ENCODE peak calls at places on chromosomes 2 and 18, in eight cellular contexts. U, K, T, B, R, L, J and D are unnamed samples.

GRCh38 chr2:149902104-149902503 is 314.5 kb upstream of the MMADHC start:
- DNase-seq in U (no peak), K (no peak), T (no peak), B (no peak), R (no peak), L (no peak), J (no peak), D (no peak)

GRCh38 chr2:181008418-181008817 is 28.0 kb downstream of the UBE2E3 start:
- DNase-seq in U (peak), K (no peak), T (no peak), B (no peak), R (no peak), L (no peak), J (no peak), D (no peak)

GRCh38 chr2:217622664-217623063 is 380.1 kb downstream of the TNS1 start:
- DNase-seq in U (no peak), K (no peak), T (no peak), B (no peak), R (no peak), L (no peak), J (no peak), D (no peak)

GRCh38 chr2:30269771-30270145 is 38.4 kb downstream of the LBH start:
- DNase-seq in U (no peak), K (no peak), T (no peak), B (no peak), R (no peak), L (no peak), J (no peak), D (no peak)

GRCh38 chr2:174023591-174024523 is 58.7 kb upstream of the SP3 start:
- DNase-seq in U (no peak), K (no peak), T (peak), B (peak), R (peak), L (peak), J (peak), D (no peak)

GRCh38 chr2:15457868-15458267 is 103.3 kb downstream of the NBAS start:
- DNase-seq in U (no peak), K (no peak), T (no peak), B (no peak), R (no peak), L (no peak), J (no peak), D (no peak)

GRCh38 chr2:112959109-112959591 is 18.7 kb upstream of the IL36G start:
- DNase-seq in U (peak), K (no peak), T (no peak), B (no peak), R (no peak), L (no peak), J (no peak), D (no peak)

GRCh38 chr2:83991992-83992391 is 467.1 kb downstream of the SUCLG1 start:
- DNase-seq in U (no peak), K (no peak), T (no peak), B (no peak), R (no peak), L (no peak), J (peak), D (no peak)

GRCh38 chr2:186460465-186460864 is 25.6 kb upstream of the ZC3H15 start:
- DNase-seq in U (no peak), K (no peak), T (no peak), B (peak), R (no peak), L (peak), J (no peak), D (no peak)

GRCh38 chr2:120591572-120591971 is 144.1 kb upstream of the GLI2 start:
- DNase-seq in U (no peak), K (no peak), T (no peak), B (no peak), R (no peak), L (no peak), J (no peak), D (no peak)

GRCh38 chr2:181674466-181674865 is 5.9 kb downstream of the NEUROD1 start:
- DNase-seq in U (no peak), K (no peak), T (no peak), B (no peak), R (no peak), L (no peak), J (no peak), D (no peak)

GRCh38 chr2:130289780-130290179 is 52.9 kb upstream of the IMP4 start:
- DNase-seq in U (no peak), K (no peak), T (no peak), B (no peak), R (no peak), L (no peak), J (no peak), D (no peak)

GRCh38 chr2:45418532-45418931 is 192.5 kb downstream of the SRBD1 start:
- DNase-seq in U (no peak), K (no peak), T (no peak), B (no peak), R (no peak), L (no peak), J (no peak), D (no peak)

GRCh38 chr2:169452080-169452479 is 27.2 kb upstream of the BBS5 start:
- DNase-seq in U (peak), K (no peak), T (no peak), B (peak), R (no peak), L (peak), J (peak), D (peak)

GRCh38 chr2:1910562-1911256 is 166.4 kb upstream of the PXDN start:
- DNase-seq in U (no peak), K (no peak), T (no peak), B (no peak), R (no peak), L (no peak), J (no peak), D (no peak)

GRCh38 chr18:63788447-63789096 is 13.4 kb downstream of the SERPINB7 start:
- DNase-seq in U (no peak), K (no peak), T (no peak), B (peak), R (peak), L (peak), J (peak), D (no peak)

GRCh38 chr2:11938196-11938595 is 191.8 kb downstream of the LPIN1 start:
- DNase-seq in U (no peak), K (no peak), T (no peak), B (no peak), R (no peak), L (peak), J (peak), D (no peak)

GRCh38 chr2:173291412-173291811 is 63.3 kb upstream of the CDCA7 start:
- DNase-seq in U (no peak), K (no peak), T (no peak), B (no peak), R (no peak), L (no peak), J (no peak), D (no peak)

GRCh38 chr18:766550-766860 is 45.5 kb downstream of the YES1 start:
- DNase-seq in U (no peak), K (no peak), T (no peak), B (no peak), R (no peak), L (no peak), J (no peak), D (no peak)

GRCh38 chr2:11996618-11997017 is 250.2 kb downstream of the LPIN1 start:
- DNase-seq in U (no peak), K (no peak), T (no peak), B (no peak), R (no peak), L (peak), J (no peak), D (no peak)

GRCh38 chr2:240915526-240916335 is 9.6 kb downstream of the CROCC2 start:
- DNase-seq in U (no peak), K (no peak), T (peak), B (no peak), R (no peak), L (no peak), J (no peak), D (no peak)